ENCODE peak calls at places on chromosomes 7 and 10, in four cellular contexts. E is activated T-helper 1 cell treated with Interleukin-2 at 50 U/mL for 16 hours, B is HuH-7, Z is germinal center. C is an unnamed sample.

GRCh38 chr10:62810131-62810530 is 5.6 kb downstream of the ADO start:
- DNase-seq in E (no peak), B (no peak), Z (no peak), C (no peak)

GRCh38 chr10:70404906-70405824 is 1.2 kb downstream of the EIF4EBP2 start:
- DNase-seq in E (no peak), B (peak), Z (no peak), C (no peak)

GRCh38 chr10:84329986-84330651 is 1.7 kb downstream of the CCSER2 start:
- DNase-seq in E (no peak), B (no peak), Z (no peak), C (no peak)

GRCh38 chr10:11097686-11098085 is 80.0 kb downstream of the CELF2 start:
- DNase-seq in E (no peak), B (no peak), Z (no peak), C (no peak)

GRCh38 chr7:36620166-36620708 is 104.1 kb downstream of the AOAH start:
- DNase-seq in E (no peak), B (no peak), Z (no peak), C (no peak)

GRCh38 chr7:47145326-47145725 is 436.6 kb downstream of the TNS3 start:
- DNase-seq in E (no peak), B (no peak), Z (no peak), C (no peak)

GRCh38 chr10:114538544-114538906 is 119.5 kb downstream of the ABLIM1 start:
- DNase-seq in E (peak), B (no peak), Z (no peak), C (peak)

GRCh38 chr10:102240467-102241036 is 760 bp downstream of the PITX3 start:
- DNase-seq in E (no peak), B (no peak), Z (no peak), C (no peak)

GRCh38 chr10:121322776-121323175 is 275.5 kb downstream of the FGFR2 start:
- DNase-seq in E (no peak), B (no peak), Z (no peak), C (no peak)

GRCh38 chr7:31950101-31950755 is 120.0 kb downstream of the PDE1C start:
- DNase-seq in E (no peak), B (no peak), Z (no peak), C (no peak)

GRCh38 chr10:55183993-55184392 is 383.0 kb upstream of the PCDH15 start:
- DNase-seq in E (no peak), B (no peak), Z (no peak), C (no peak)

GRCh38 chr10:43479275-43479674 is 42.4 kb downstream of the ZNF487 start:
- DNase-seq in E (no peak), B (no peak), Z (no peak), C (no peak)

C was measured in activated B cell treated with CpG ODN at 0.5 μM for 24 hours.